ENCODE peak calls at places on chromosomes 3 and 15, in four cellular contexts. F is mucosa of gallbladder, V is epithelial cell of esophagus, B is right atrium auricular region. G is an unnamed sample.

GRCh38 chr3:20648294-20648693 is 462.3 kb upstream of the SGO1 start:
- DNase-seq in B (no peak), F (no peak), V (peak), G (no peak)

GRCh38 chr15:98658831-98659699 is 10.7 kb downstream of the IGF1R start:
- DNase-seq in V (peak), B (no peak), F (peak), G (peak)

GRCh38 chr3:15428539-15428938 is 1.1 kb downstream of the EAF1 start:
- DNase-seq in F (no peak), V (peak), B (no peak), G (no peak)

GRCh38 chr3:50089603-50089945 is 855 bp downstream of the RBM5 start:
- DNase-seq in F (no peak), V (peak), B (no peak), G (no peak)

GRCh38 chr3:59764131-59764530 is 714.3 kb upstream of the CFAP20DC start:
- DNase-seq in B (no peak), F (no peak), V (peak), G (no peak)

GRCh38 chr3:124845406-124845805 is 41.8 kb downstream of the ITGB5 start:
- DNase-seq in B (peak), V (peak), F (peak), G (no peak)

GRCh38 chr3:15121936-15122335 is 23.0 kb upstream of the RBSN start:
- DNase-seq in F (no peak), V (no peak), B (no peak), G (no peak)

GRCh38 chr15:22979069-22979698 is 984 bp downstream of the CYFIP1 start:
- DNase-seq in B (peak), V (peak), F (peak), G (peak)

GRCh38 chr15:90667063-90667754 is 49.9 kb upstream of the BLM start:
- DNase-seq in B (no peak), F (no peak), V (peak), G (no peak)

GRCh38 chr15:22895465-22896190 is 57.2 kb downstream of the NIPA2 start:
- DNase-seq in F (peak), V (peak), B (no peak), G (no peak)

GRCh38 chr3:187963677-187964385 is 190.1 kb upstream of the LPP start:
- DNase-seq in V (no peak), F (no peak), B (no peak), G (no peak)

GRCh38 chr15:63173116-63173470 is 15.8 kb upstream of the RPS27L start:
- DNase-seq in V (no peak), B (no peak), F (no peak), G (no peak)

GRCh38 chr3:38724392-38724736 is 74.9 kb upstream of the SCN5A start:
- DNase-seq in V (peak), B (no peak), F (no peak), G (no peak)

GRCh38 chr3:136787226-136787793 is 31.6 kb upstream of the SLC35G2 start:
- DNase-seq in V (no peak), F (peak), B (no peak), G (no peak)

GRCh38 chr15:24877174-24877573 is 77.6 kb upstream of the SNRPN start:
- DNase-seq in V (peak), B (no peak), F (peak), G (no peak)

GRCh38 chr3:189309400-189309975 is 137.7 kb downstream of the TPRG1 start:
- DNase-seq in B (no peak), V (peak), F (no peak), G (no peak)

GRCh38 chr15:53978248-53978906 is at the start of gene UNC13C:
- DNase-seq in V (peak), F (peak), B (no peak), G (peak)

GRCh38 chr3:44439499-44440295 is 37.8 kb downstream of the ZNF445 start:
- DNase-seq in V (no peak), B (peak), F (peak), G (no peak)

G was measured in NCI-H774.